ENCODE peak calls at places on chromosomes 4 and X, in seven cellular contexts. T, P, S, X, R, B and J are unnamed samples.

GRCh38 chr4:88744609-88745008 is 47.0 kb upstream of the NAP1L5 start:
- DNase-seq in T (no peak), X (no peak), P (no peak), S (no peak), R (no peak), B (no peak), J (no peak)

GRCh38 chr4:73676136-73676535 is 55.9 kb upstream of the RASSF6 start:
- DNase-seq in B (no peak), S (no peak), P (no peak), X (no peak), R (no peak), T (no peak), J (no peak)

GRCh38 chr4:159360549-159360948 is 257.7 kb downstream of the RAPGEF2 start:
- DNase-seq in B (no peak), X (peak), T (no peak), P (no peak), R (no peak), S (peak), J (no peak)

GRCh38 chrX:154123241-154124219 is 20.5 kb upstream of the OPN1LW start:
- DNase-seq in P (no peak), R (peak), B (no peak), X (peak), S (no peak), T (no peak), J (no peak)

GRCh38 chr4:38509551-38509950 is 154.4 kb upstream of the KLF3 start:
- DNase-seq in P (no peak), T (no peak), X (no peak), S (no peak), B (no peak), R (no peak), J (no peak)

GRCh38 chr4:39620551-39620950 is 18.1 kb downstream of the SMIM14 start:
- DNase-seq in X (peak), T (no peak), P (no peak), R (no peak), S (no peak), B (no peak), J (no peak)

GRCh38 chr4:41095973-41096372 is 118.4 kb downstream of the APBB2 start:
- DNase-seq in T (no peak), S (no peak), P (no peak), R (no peak), X (peak), B (no peak), J (no peak)

GRCh38 chrX:109859673-109860072 is 126.6 kb upstream of the ACSL4 start:
- DNase-seq in R (no peak), X (no peak), P (no peak), S (no peak), B (no peak), T (no peak), J (no peak)